ENCODE peak calls at places on chromosomes 7 and 10, in nine cellular contexts. J is IMR-90, D is heart left ventricle, W is transverse colon, X is ovary, H is breast epithelium, F is GM12891, V is HCT116, I is HepG2. E is an unnamed sample.

GRCh38 chr10:88980836-88981235 is 9.8 kb upstream of the FAS start:
- DNase-seq in J (no peak), D (no peak), W (no peak), X (no peak), H (no peak), F (no peak), V (no peak), I (no peak), E (no peak)

GRCh38 chr7:2438181-2438580 is 34.8 kb downstream of the CHST12 start:
- DNase-seq in J (no peak), D (no peak), W (no peak), X (no peak), H (no peak), F (no peak), V (no peak), I (no peak), E (no peak)

GRCh38 chr10:86941991-86942421 is 15.4 kb downstream of the MMRN2 start:
- DNase-seq in J (no peak), D (no peak), W (no peak), X (no peak), H (peak; percentile 12), F (no peak), V (no peak), I (no peak), E (no peak)

GRCh38 chr10:52308251-52309031 is 5.6 kb upstream of the DKK1 start:
- DNase-seq in J (peak; percentile 78), D (peak; percentile 57), W (peak; percentile 40), X (peak; percentile 25), H (no peak), F (peak; percentile 41), V (no peak), I (peak; percentile 72), E (peak; percentile 43)

GRCh38 chr7:149851449-149851848 is 13.3 kb downstream of the ZNF862 start:
- DNase-seq in J (no peak), D (no peak), W (no peak), X (no peak), H (no peak), F (no peak), V (no peak), I (no peak), E (no peak)

GRCh38 chr7:54743580-54743979 is 15.4 kb downstream of the SEC61G start:
- DNase-seq in J (peak; percentile 24), D (no peak), W (no peak), X (no peak), H (no peak), F (no peak), V (no peak), I (no peak), E (no peak)

GRCh38 chr10:45655219-45655618 is 17.4 kb downstream of the ZFAND4 start:
- DNase-seq in J (no peak), D (no peak), W (no peak), X (no peak), H (no peak), F (no peak), V (no peak), I (no peak), E (no peak)

GRCh38 chr10:122449153-122449552 is 5.3 kb upstream of the ARMS2 start:
- DNase-seq in J (no peak), D (no peak), W (no peak), X (no peak), H (no peak), F (no peak), V (no peak), I (no peak), E (no peak)

GRCh38 chr7:140656548-140657515 is 15.9 kb upstream of the ADCK2 start:
- DNase-seq in J (peak; percentile 70), D (peak; percentile 57), W (peak; percentile 81), X (peak; percentile 26), H (peak; percentile 71), F (no peak), V (no peak), I (peak; percentile 27), E (no peak)

GRCh38 chr10:49161411-49161997 is 26.7 kb downstream of the TMEM273 start:
- DNase-seq in J (peak; percentile 83), D (no peak), W (no peak), X (no peak), H (no peak), F (no peak), V (no peak), I (no peak), E (no peak)

GRCh38 chr7:40804477-40805215 is 669.8 kb downstream of the SUGCT start:
- DNase-seq in J (no peak), D (no peak), W (no peak), X (no peak), H (no peak), F (no peak), V (no peak), I (no peak), E (no peak)

GRCh38 chr10:25130911-25131310 is 43.9 kb upstream of the GPR158 start:
- DNase-seq in J (peak; percentile 36), D (no peak), W (no peak), X (no peak), H (no peak), F (no peak), V (no peak), I (no peak), E (no peak)

GRCh38 chr10:100009793-100010676 is at the start of gene DNMBP:
- DNase-seq in J (peak; percentile 79), D (peak; percentile 94), W (peak; percentile 86), X (peak; percentile 87), H (peak; percentile 53), F (peak; percentile 82), V (peak; percentile 63), I (peak; percentile 61), E (peak; percentile 55)
- TF ChIP-seq POLR2A in J (peak; percentile 26), D (no peak), W (no peak), X (peak; percentile 28), H (no peak), F (no peak), V (no peak), I (no peak), E (peak; percentile 74)

DNA sequence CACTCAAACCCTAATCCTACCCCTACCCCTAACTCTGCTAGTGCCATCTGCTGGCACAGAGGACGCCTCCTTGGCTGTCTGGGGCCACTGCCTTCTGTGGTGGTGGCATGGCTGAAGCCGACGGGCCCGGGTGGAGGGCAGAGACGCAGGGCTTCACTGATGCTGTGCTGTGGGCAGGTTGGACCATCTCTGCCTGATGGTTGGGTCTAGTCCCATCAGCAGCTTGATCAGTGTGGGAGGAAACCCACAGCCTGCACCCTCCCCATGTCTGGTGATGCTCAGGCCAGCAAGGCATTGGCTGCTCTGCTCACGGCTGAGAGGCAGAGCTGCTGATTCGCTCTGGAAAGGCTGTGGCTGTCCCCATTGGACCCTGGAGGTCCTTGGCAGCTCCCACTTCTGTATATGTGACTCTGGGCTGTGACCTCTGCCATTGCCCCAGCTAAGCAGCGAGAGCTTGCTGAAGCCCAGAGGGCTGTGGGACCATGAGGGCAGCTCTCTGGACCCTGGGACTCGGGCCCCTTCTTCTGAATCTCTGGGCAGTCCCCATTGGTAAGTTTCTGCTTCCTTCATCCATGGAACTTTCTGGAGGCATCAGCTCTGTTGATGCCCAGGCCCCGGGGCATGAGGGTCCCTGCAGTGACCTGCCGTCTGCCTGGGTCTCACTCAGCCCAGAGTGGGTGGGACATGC is at the start of gene SCART1:
- DNase-seq in J (no peak), D (no peak), W (no peak), X (no peak), H (no peak), F (no peak), V (no peak), I (no peak), E (no peak)
- TF ChIP-seq POLR2A in J (no peak), D (no peak), W (no peak), X (no peak), H (no peak), F (no peak), V (no peak), I (no peak), E (no peak)

DNA sequence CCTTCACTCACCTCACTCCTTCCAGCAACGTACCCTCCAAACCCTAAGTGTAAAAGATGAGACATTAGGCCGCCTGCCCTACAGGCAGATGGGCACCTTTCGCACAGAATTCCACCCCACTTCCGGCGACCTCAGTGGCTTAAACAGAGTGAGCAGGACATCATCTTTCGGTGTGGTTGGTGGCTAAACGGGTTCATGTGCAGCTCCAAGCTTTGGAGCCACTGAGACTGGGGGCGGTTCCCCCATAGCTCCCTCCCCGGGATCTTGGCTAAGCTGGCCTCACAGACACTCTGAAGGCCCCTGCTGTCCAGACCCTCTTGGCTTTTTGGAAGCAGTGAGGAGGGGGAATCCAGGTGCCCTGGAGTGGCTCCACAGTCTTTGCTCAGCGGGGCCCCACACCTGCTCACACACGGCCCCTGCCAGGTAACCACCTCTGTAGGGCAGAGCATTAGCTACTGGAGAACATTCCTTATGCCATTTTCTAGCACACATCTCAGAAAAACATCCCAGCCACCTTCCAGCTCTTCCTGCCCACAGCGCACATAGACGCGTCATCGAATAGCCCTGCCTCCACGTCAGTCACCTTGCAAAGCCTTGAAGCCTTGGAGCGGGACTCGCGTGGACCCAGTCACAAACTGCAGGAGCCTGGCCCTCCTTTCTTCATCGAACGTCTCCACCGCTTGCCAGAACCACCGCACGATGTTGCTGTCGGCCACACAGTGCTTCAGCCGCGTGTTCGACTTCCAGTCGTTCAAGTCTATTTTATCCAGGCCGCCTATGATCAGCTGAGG is 108.8 kb downstream of the SMURF1 start:
- DNase-seq in J (no peak), D (no peak), W (no peak), X (no peak), H (no peak), F (no peak), V (no peak), I (no peak), E (no peak)
- TF ChIP-seq POLR2A in J (no peak), D (no peak), W (no peak), X (no peak), H (no peak), F (no peak), V (no peak), I (no peak), E (no peak)

GRCh38 chr7:25007668-25008067 is 27.7 kb upstream of the OSBPL3 start:
- DNase-seq in J (no peak), D (no peak), W (no peak), X (no peak), H (no peak), F (no peak), V (no peak), I (no peak), E (no peak)

GRCh38 chr7:25012254-25012653 is 32.3 kb upstream of the OSBPL3 start:
- DNase-seq in J (no peak), D (no peak), W (no peak), X (no peak), H (no peak), F (no peak), V (no peak), I (no peak), E (no peak)

GRCh38 chr7:25014735-25015134 is 34.8 kb upstream of the OSBPL3 start:
- DNase-seq in J (peak; percentile 97), D (no peak), W (no peak), X (no peak), H (no peak), F (no peak), V (no peak), I (no peak), E (no peak)

GRCh38 chr7:25006225-25006624 is 26.2 kb upstream of the OSBPL3 start:
- DNase-seq in J (no peak), D (no peak), W (no peak), X (no peak), H (no peak), F (no peak), V (no peak), I (no peak), E (no peak)

DNA sequence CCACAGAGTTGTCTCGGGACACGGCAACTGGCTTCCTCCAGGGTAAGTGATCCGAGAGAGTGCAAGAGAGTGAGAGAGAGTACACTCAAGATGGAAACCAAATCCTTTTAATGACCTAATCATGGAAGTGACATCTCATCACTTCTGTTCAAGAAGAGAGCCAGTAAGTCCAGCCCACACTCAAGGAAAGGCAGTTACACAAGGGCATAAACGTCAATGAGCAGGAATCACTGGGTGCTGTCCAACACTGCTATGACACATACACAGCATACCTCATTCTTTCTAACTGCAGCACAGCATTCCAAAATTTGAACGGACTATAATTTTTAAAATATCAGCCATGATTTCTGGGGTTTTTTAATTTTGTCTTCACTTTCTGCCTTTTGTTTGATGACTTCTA is 29.3 kb upstream of the OSBPL3 start:
- DNase-seq in J (peak; percentile 98), D (no peak), W (no peak), X (no peak), H (no peak), F (no peak), V (no peak), I (no peak), E (no peak)
- TF ChIP-seq POLR2A in J (no peak), D (no peak), W (no peak), X (no peak), H (no peak), F (no peak), V (no peak), I (no peak), E (no peak)

E was measured in gastrocnemius medialis.